ENCODE peak calls at places on chromosomes 1 and 21, in seven cellular contexts. One of them, this sample, is unnamed.

GRCh38 chr1:244211559-244211944 is 160.5 kb downstream of the ZBTB18 start:
- DNase-seq in left ventricle myocardium inferior: no peak
- DNase-seq in fibroblast of lung: peak; percentile 62
- DNase-seq in uterus: peak; percentile 29
- DNase-seq in keratinocyte: no peak
- DNase-seq in neuronal stem cell: no peak
- DNase-seq in naive thymus-derived CD4-positive, alpha-beta T cell: no peak
- DNase-seq in this sample: peak; percentile 71

GRCh38 chr1:218402771-218403110 is 57.6 kb downstream of the TGFB2 start:
- DNase-seq in left ventricle myocardium inferior: no peak
- DNase-seq in fibroblast of lung: no peak
- DNase-seq in uterus: no peak
- DNase-seq in keratinocyte: no peak
- DNase-seq in neuronal stem cell: no peak
- DNase-seq in naive thymus-derived CD4-positive, alpha-beta T cell: no peak
- DNase-seq in this sample: no peak

GRCh38 chr1:181906631-181907030 is 154.9 kb downstream of the ZNF648 start:
- DNase-seq in left ventricle myocardium inferior: no peak
- DNase-seq in fibroblast of lung: no peak
- DNase-seq in uterus: no peak
- DNase-seq in keratinocyte: no peak
- DNase-seq in neuronal stem cell: no peak
- DNase-seq in naive thymus-derived CD4-positive, alpha-beta T cell: no peak
- DNase-seq in this sample: no peak

GRCh38 chr1:65253800-65254319 is 55.5 kb upstream of the DNAJC6 start:
- DNase-seq in left ventricle myocardium inferior: no peak
- DNase-seq in fibroblast of lung: no peak
- DNase-seq in uterus: no peak
- DNase-seq in keratinocyte: no peak
- DNase-seq in neuronal stem cell: no peak
- DNase-seq in naive thymus-derived CD4-positive, alpha-beta T cell: no peak
- DNase-seq in this sample: no peak

GRCh38 chr1:84884671-84885389 is 8.2 kb downstream of the LPAR3 start:
- DNase-seq in left ventricle myocardium inferior: no peak
- DNase-seq in fibroblast of lung: peak; percentile 34
- DNase-seq in uterus: no peak
- DNase-seq in keratinocyte: no peak
- DNase-seq in neuronal stem cell: no peak
- DNase-seq in naive thymus-derived CD4-positive, alpha-beta T cell: no peak
- DNase-seq in this sample: no peak

GRCh38 chr1:26730695-26731094 is 34.9 kb downstream of the ARID1A start:
- DNase-seq in left ventricle myocardium inferior: no peak
- DNase-seq in fibroblast of lung: peak; percentile 34
- DNase-seq in uterus: no peak
- DNase-seq in keratinocyte: no peak
- DNase-seq in neuronal stem cell: no peak
- DNase-seq in naive thymus-derived CD4-positive, alpha-beta T cell: no peak
- DNase-seq in this sample: no peak

GRCh38 chr1:159917533-159917932 is 7.8 kb downstream of the TAGLN2 start:
- DNase-seq in left ventricle myocardium inferior: no peak
- DNase-seq in fibroblast of lung: no peak
- DNase-seq in uterus: no peak
- DNase-seq in keratinocyte: no peak
- DNase-seq in neuronal stem cell: no peak
- DNase-seq in naive thymus-derived CD4-positive, alpha-beta T cell: no peak
- DNase-seq in this sample: no peak

GRCh38 chr1:224133741-224134299 is 19.9 kb downstream of the FBXO28 start:
- DNase-seq in left ventricle myocardium inferior: no peak
- DNase-seq in fibroblast of lung: no peak
- DNase-seq in uterus: no peak
- DNase-seq in keratinocyte: no peak
- DNase-seq in neuronal stem cell: no peak
- DNase-seq in naive thymus-derived CD4-positive, alpha-beta T cell: no peak
- DNase-seq in this sample: no peak

GRCh38 chr21:46297311-46298082 is 11.4 kb downstream of the YBEY start:
- DNase-seq in left ventricle myocardium inferior: peak; percentile 38
- DNase-seq in fibroblast of lung: peak; percentile 25
- DNase-seq in uterus: peak; percentile 32
- DNase-seq in keratinocyte: no peak
- DNase-seq in neuronal stem cell: no peak
- DNase-seq in naive thymus-derived CD4-positive, alpha-beta T cell: peak; percentile 11
- DNase-seq in this sample: no peak

GRCh38 chr1:209041936-209042335 is 541.6 kb upstream of the CAMK1G start:
- DNase-seq in left ventricle myocardium inferior: no peak
- DNase-seq in fibroblast of lung: peak; percentile 51
- DNase-seq in uterus: no peak
- DNase-seq in keratinocyte: no peak
- DNase-seq in neuronal stem cell: no peak
- DNase-seq in naive thymus-derived CD4-positive, alpha-beta T cell: no peak
- DNase-seq in this sample: no peak

GRCh38 chr1:246428542-246429308 is 78.4 kb downstream of the SMYD3 start:
- DNase-seq in left ventricle myocardium inferior: no peak
- DNase-seq in fibroblast of lung: peak; percentile 92
- DNase-seq in uterus: no peak
- DNase-seq in keratinocyte: peak; percentile 95
- DNase-seq in neuronal stem cell: no peak
- DNase-seq in naive thymus-derived CD4-positive, alpha-beta T cell: no peak
- DNase-seq in this sample: no peak

GRCh38 chr21:23601549-23601948 is 2005.7 kb downstream of the MRPL39 start:
- DNase-seq in left ventricle myocardium inferior: no peak
- DNase-seq in fibroblast of lung: no peak
- DNase-seq in uterus: no peak
- DNase-seq in keratinocyte: no peak
- DNase-seq in neuronal stem cell: no peak
- DNase-seq in naive thymus-derived CD4-positive, alpha-beta T cell: no peak
- DNase-seq in this sample: no peak

GRCh38 chr1:15188145-15188544 is 34.6 kb downstream of the TMEM51 start:
- DNase-seq in left ventricle myocardium inferior: no peak
- DNase-seq in fibroblast of lung: no peak
- DNase-seq in uterus: no peak
- DNase-seq in keratinocyte: no peak
- DNase-seq in neuronal stem cell: no peak
- DNase-seq in naive thymus-derived CD4-positive, alpha-beta T cell: no peak
- DNase-seq in this sample: no peak

GRCh38 chr21:17467392-17467791 is 45.5 kb upstream of the CXADR start:
- DNase-seq in left ventricle myocardium inferior: no peak
- DNase-seq in fibroblast of lung: peak; percentile 35
- DNase-seq in uterus: no peak
- DNase-seq in keratinocyte: no peak
- DNase-seq in neuronal stem cell: no peak
- DNase-seq in naive thymus-derived CD4-positive, alpha-beta T cell: no peak
- DNase-seq in this sample: no peak

GRCh38 chr21:44295163-44295601 is 4.7 kb upstream of the PFKL start:
- DNase-seq in left ventricle myocardium inferior: peak; percentile 65
- DNase-seq in fibroblast of lung: no peak
- DNase-seq in uterus: no peak
- DNase-seq in keratinocyte: no peak
- DNase-seq in neuronal stem cell: no peak
- DNase-seq in naive thymus-derived CD4-positive, alpha-beta T cell: no peak
- DNase-seq in this sample: no peak

GRCh38 chr21:44296103-44296519 is 3.7 kb upstream of the PFKL start:
- DNase-seq in left ventricle myocardium inferior: no peak
- DNase-seq in fibroblast of lung: no peak
- DNase-seq in uterus: no peak
- DNase-seq in keratinocyte: no peak
- DNase-seq in neuronal stem cell: no peak
- DNase-seq in naive thymus-derived CD4-positive, alpha-beta T cell: no peak
- DNase-seq in this sample: no peak

GRCh38 chr21:44294391-44295162 is 5.3 kb upstream of the PFKL start:
- DNase-seq in left ventricle myocardium inferior: peak; percentile 91
- DNase-seq in fibroblast of lung: peak; percentile 53
- DNase-seq in uterus: peak; percentile 78
- DNase-seq in keratinocyte: no peak
- DNase-seq in neuronal stem cell: no peak
- DNase-seq in naive thymus-derived CD4-positive, alpha-beta T cell: no peak
- DNase-seq in this sample: no peak

GRCh38 chr21:44296916-44297315 is 2.9 kb upstream of the PFKL start:
- DNase-seq in left ventricle myocardium inferior: no peak
- DNase-seq in fibroblast of lung: no peak
- DNase-seq in uterus: no peak
- DNase-seq in keratinocyte: no peak
- DNase-seq in neuronal stem cell: no peak
- DNase-seq in naive thymus-derived CD4-positive, alpha-beta T cell: no peak
- DNase-seq in this sample: no peak

GRCh38 chr21:44295646-44296045 is 4.2 kb upstream of the PFKL start:
- DNase-seq in left ventricle myocardium inferior: no peak
- DNase-seq in fibroblast of lung: no peak
- DNase-seq in uterus: no peak
- DNase-seq in keratinocyte: no peak
- DNase-seq in neuronal stem cell: no peak
- DNase-seq in naive thymus-derived CD4-positive, alpha-beta T cell: no peak
- DNase-seq in this sample: no peak
- H3K27ac ChIP-seq in left ventricle myocardium inferior: peak overlapping the region; percentile 54
- H3K27ac ChIP-seq in fibroblast of lung: no peak overlapping the region
- H3K27ac ChIP-seq in uterus: no peak overlapping the region
- H3K27ac ChIP-seq in keratinocyte: no peak overlapping the region
- H3K27ac ChIP-seq in neuronal stem cell: no peak overlapping the region
- H3K27ac ChIP-seq in naive thymus-derived CD4-positive, alpha-beta T cell: no peak overlapping the region
- H3K27ac ChIP-seq in this sample: no peak overlapping the region

GRCh38 chr1:222813866-222814535 is 838 bp upstream of the DISP1 start:
- DNase-seq in left ventricle myocardium inferior: no peak
- DNase-seq in fibroblast of lung: peak; percentile 22
- DNase-seq in uterus: no peak
- DNase-seq in keratinocyte: no peak
- DNase-seq in neuronal stem cell: no peak
- DNase-seq in naive thymus-derived CD4-positive, alpha-beta T cell: peak; percentile 12
- DNase-seq in this sample: no peak
- H3K4me3 ChIP-seq in left ventricle myocardium inferior: peak overlapping the region; percentile 94
- H3K4me3 ChIP-seq in fibroblast of lung: peak overlapping the region; percentile 93
- H3K4me3 ChIP-seq in uterus: peak overlapping the region; percentile 67
- H3K4me3 ChIP-seq in keratinocyte: peak overlapping the region; percentile 88
- H3K4me3 ChIP-seq in neuronal stem cell: no peak overlapping the region
- H3K4me3 ChIP-seq in naive thymus-derived CD4-positive, alpha-beta T cell: peak overlapping the region; percentile 77
- H3K4me3 ChIP-seq in this sample: peak overlapping the region; percentile 77

GRCh38 chr1:235640580-235640979 is 9.0 kb downstream of the GNG4 start:
- DNase-seq in left ventricle myocardium inferior: no peak
- DNase-seq in fibroblast of lung: no peak
- DNase-seq in uterus: no peak
- DNase-seq in keratinocyte: no peak
- DNase-seq in neuronal stem cell: no peak
- DNase-seq in naive thymus-derived CD4-positive, alpha-beta T cell: no peak
- DNase-seq in this sample: no peak
- H3K27ac ChIP-seq in left ventricle myocardium inferior: no peak overlapping the region
- H3K27ac ChIP-seq in fibroblast of lung: no peak overlapping the region
- H3K27ac ChIP-seq in uterus: no peak overlapping the region
- H3K27ac ChIP-seq in keratinocyte: no peak overlapping the region
- H3K27ac ChIP-seq in neuronal stem cell: no peak overlapping the region
- H3K27ac ChIP-seq in naive thymus-derived CD4-positive, alpha-beta T cell: no peak overlapping the region
- H3K27ac ChIP-seq in this sample: no peak overlapping the region

GRCh38 chr1:155253208-155253607 is 2.1 kb downstream of the ENTREP3 start:
- DNase-seq in left ventricle myocardium inferior: no peak
- DNase-seq in fibroblast of lung: no peak
- DNase-seq in uterus: no peak
- DNase-seq in keratinocyte: no peak
- DNase-seq in neuronal stem cell: no peak
- DNase-seq in naive thymus-derived CD4-positive, alpha-beta T cell: no peak
- DNase-seq in this sample: no peak

GRCh38 chr1:155251566-155251965 is 3.7 kb downstream of the ENTREP3 start:
- DNase-seq in left ventricle myocardium inferior: no peak
- DNase-seq in fibroblast of lung: no peak
- DNase-seq in uterus: no peak
- DNase-seq in keratinocyte: no peak
- DNase-seq in neuronal stem cell: no peak
- DNase-seq in naive thymus-derived CD4-positive, alpha-beta T cell: no peak
- DNase-seq in this sample: no peak

GRCh38 chr1:155250246-155250632 is 5.0 kb downstream of the ENTREP3 start:
- DNase-seq in left ventricle myocardium inferior: no peak
- DNase-seq in fibroblast of lung: no peak
- DNase-seq in uterus: no peak
- DNase-seq in keratinocyte: no peak
- DNase-seq in neuronal stem cell: no peak
- DNase-seq in naive thymus-derived CD4-positive, alpha-beta T cell: no peak
- DNase-seq in this sample: no peak

GRCh38 chr1:155247667-155248563 is 7.4 kb downstream of the ENTREP3 start:
- DNase-seq in left ventricle myocardium inferior: no peak
- DNase-seq in fibroblast of lung: no peak
- DNase-seq in uterus: no peak
- DNase-seq in keratinocyte: no peak
- DNase-seq in neuronal stem cell: no peak
- DNase-seq in naive thymus-derived CD4-positive, alpha-beta T cell: no peak
- DNase-seq in this sample: no peak

DNA sequence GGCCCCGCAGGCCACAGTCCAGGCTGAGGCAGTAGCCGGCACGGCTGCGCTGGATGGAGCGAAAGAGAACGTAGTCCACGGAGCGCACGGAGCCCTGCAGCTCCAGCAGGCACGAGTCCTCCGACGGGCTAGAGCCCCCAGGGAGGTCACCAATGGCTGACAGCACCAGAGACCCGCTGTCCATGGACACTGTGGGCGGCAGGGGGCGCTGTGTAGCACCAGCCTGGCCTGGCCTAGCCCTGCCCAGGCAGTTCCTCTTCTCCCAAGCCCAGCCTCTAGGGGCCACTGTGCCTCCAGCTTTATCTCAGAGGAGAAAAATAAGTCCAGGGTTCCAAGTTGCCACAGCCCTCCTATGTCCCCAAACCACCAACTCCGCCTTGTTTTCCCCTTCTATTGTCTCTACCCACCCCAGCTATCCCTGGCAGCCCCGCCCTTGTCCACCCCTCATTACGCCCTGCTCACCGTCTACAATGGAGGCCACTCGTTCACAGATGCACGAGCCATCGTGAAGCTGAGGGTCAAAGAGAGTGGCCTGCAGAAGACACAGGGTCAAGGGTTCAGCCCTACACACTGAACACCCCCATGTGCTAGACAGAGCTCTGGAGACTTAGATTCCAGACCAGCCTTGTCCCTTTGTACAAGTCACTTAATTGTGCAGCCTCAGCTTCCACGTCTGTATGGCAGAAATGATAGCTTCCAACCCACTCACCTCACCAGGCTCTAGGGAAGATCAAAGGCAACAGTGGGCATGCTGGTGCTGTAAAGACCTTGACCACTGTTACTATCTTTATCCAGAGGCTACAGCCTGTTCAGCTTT is 4.4 kb downstream of the ENTREP3 start:
- DNase-seq in left ventricle myocardium inferior: peak; percentile 92
- DNase-seq in fibroblast of lung: peak; percentile 91
- DNase-seq in uterus: peak; percentile 89
- DNase-seq in keratinocyte: peak; percentile 64
- DNase-seq in neuronal stem cell: peak; percentile 95
- DNase-seq in naive thymus-derived CD4-positive, alpha-beta T cell: peak; percentile 97
- DNase-seq in this sample: peak; percentile 94
- H3K4me3 ChIP-seq in left ventricle myocardium inferior: peak overlapping the region; percentile 55
- H3K4me3 ChIP-seq in fibroblast of lung: no peak overlapping the region
- H3K4me3 ChIP-seq in uterus: no peak overlapping the region
- H3K4me3 ChIP-seq in keratinocyte: no peak overlapping the region
- H3K4me3 ChIP-seq in neuronal stem cell: peak overlapping the region; percentile 75
- H3K4me3 ChIP-seq in naive thymus-derived CD4-positive, alpha-beta T cell: peak overlapping the region; percentile 54
- H3K4me3 ChIP-seq in this sample: peak overlapping the region; percentile 19